ENCODE peak calls at places on chromosomes 3 and 15, in nine cellular contexts. M is GM23248, R is HCT116, U is neural progenitor cell, P is SK-N-SH, O is OCI-LY7, D is PC-3, J is hepatocyte, E is MM.1S. W is an unnamed sample.

GRCh38 chr15:89677381-89677780 is 1.8 kb downstream of the PLIN1 start:
- DNase-seq in D (no peak), M (no peak), R (no peak), J (no peak), P (no peak), U (no peak), O (no peak), E (no peak), W (no peak)

GRCh38 chr15:45468294-45468693 is 54.3 kb downstream of the SLC30A4 start:
- DNase-seq in R (no peak), O (no peak), D (no peak), J (no peak), M (peak; percentile 10), U (no peak), P (no peak), E (no peak), W (no peak)

GRCh38 chr3:188631291-188632010 is 477.5 kb downstream of the LPP start:
- DNase-seq in J (no peak), P (no peak), U (no peak), O (no peak), M (peak; percentile 91), E (no peak), R (no peak), D (peak; percentile 76), W (no peak)

GRCh38 chr15:45641374-45641778 is 6.5 kb downstream of the SQOR start:
- DNase-seq in D (peak; percentile 90), E (no peak), R (no peak), J (peak; percentile 82), U (no peak), P (no peak), M (peak; percentile 94), O (no peak), W (no peak)

GRCh38 chr15:64038878-64039277 is 7.4 kb downstream of the DAPK2 start:
- DNase-seq in J (no peak), R (no peak), E (no peak), U (no peak), O (no peak), M (no peak), P (no peak), D (no peak), W (peak; percentile 63)

GRCh38 chr3:128316456-128316855 is 150.2 kb downstream of the DNAJB8 start:
- DNase-seq in U (no peak), J (no peak), R (no peak), O (no peak), M (peak; percentile 34), E (no peak), P (no peak), D (no peak), W (no peak)

GRCh38 chr3:71919572-71919971 is 134.6 kb upstream of the PROK2 start:
- DNase-seq in D (no peak), U (no peak), E (no peak), P (no peak), M (no peak), O (no peak), R (no peak), J (no peak), W (no peak)

GRCh38 chr15:90300988-90301715 is 35.7 kb downstream of the NGRN start:
- DNase-seq in J (peak; percentile 68), R (peak; percentile 47), P (peak; percentile 70), D (peak; percentile 64), O (peak; percentile 71), E (peak; percentile 52), M (peak; percentile 51), U (peak; percentile 85), W (peak; percentile 95)

GRCh38 chr3:35502699-35503098 is 136.6 kb upstream of the ARPP21 start:
- DNase-seq in D (no peak), E (no peak), M (no peak), P (no peak), U (peak; percentile 29), R (no peak), J (no peak), O (no peak), W (no peak)

GRCh38 chr3:155737844-155738460 is 6.9 kb downstream of the PLCH1 start:
- DNase-seq in J (peak; percentile 83), O (no peak), M (no peak), D (peak; percentile 36), E (no peak), R (peak; percentile 75), U (peak; percentile 15), P (no peak), W (peak; percentile 13)

GRCh38 chr3:19960670-19961069 is 13.8 kb downstream of the RAB5A start:
- DNase-seq in R (no peak), U (no peak), M (no peak), P (no peak), E (no peak), O (no peak), J (no peak), D (no peak), W (no peak)

GRCh38 chr15:51737538-51738305 is at the start of gene LYSMD2:
- DNase-seq in P (peak; percentile 87), O (peak; percentile 30), M (peak; percentile 72), J (peak; percentile 61), E (peak; percentile 16), R (no peak), U (peak; percentile 74), D (peak; percentile 43), W (peak; percentile 69)

GRCh38 chr3:171680690-171681416 is 129.4 kb downstream of the PLD1 start:
- DNase-seq in R (no peak), P (no peak), D (no peak), M (no peak), O (no peak), J (no peak), U (no peak), E (no peak), W (no peak)

GRCh38 chr3:27633224-27633545 is 88.9 kb downstream of the EOMES start:
- DNase-seq in J (no peak), R (no peak), E (no peak), O (no peak), U (no peak), M (no peak), P (no peak), D (peak; percentile 46), W (no peak)

GRCh38 chr3:2940062-2940461 is 170.1 kb downstream of the IL5RA start:
- DNase-seq in U (no peak), P (no peak), R (no peak), D (no peak), J (no peak), M (no peak), E (peak; percentile 72), O (no peak), W (no peak)

GRCh38 chr15:37148714-37149113 is 48.4 kb upstream of the MEIS2 start:
- DNase-seq in M (no peak), U (no peak), E (no peak), P (no peak), D (no peak), J (no peak), R (no peak), O (no peak), W (no peak)

GRCh38 chr15:50077655-50078054 is 41.4 kb downstream of the ATP8B4 start:
- DNase-seq in D (no peak), U (peak; percentile 34), O (no peak), R (no peak), P (no peak), J (no peak), M (no peak), E (no peak), W (no peak)

GRCh38 chr3:144114767-144115166 is 143.1 kb downstream of the DIPK2A start:
- DNase-seq in E (no peak), D (peak; percentile 5), U (no peak), O (no peak), P (no peak), R (no peak), J (no peak), M (no peak), W (no peak)
- TF ChIP-seq EZH2phosphoT487 in E (no peak), D (no peak), U (no peak), O (no peak), P (no peak), R (no peak), J (no peak), M (no peak), W (no peak)

DNA sequence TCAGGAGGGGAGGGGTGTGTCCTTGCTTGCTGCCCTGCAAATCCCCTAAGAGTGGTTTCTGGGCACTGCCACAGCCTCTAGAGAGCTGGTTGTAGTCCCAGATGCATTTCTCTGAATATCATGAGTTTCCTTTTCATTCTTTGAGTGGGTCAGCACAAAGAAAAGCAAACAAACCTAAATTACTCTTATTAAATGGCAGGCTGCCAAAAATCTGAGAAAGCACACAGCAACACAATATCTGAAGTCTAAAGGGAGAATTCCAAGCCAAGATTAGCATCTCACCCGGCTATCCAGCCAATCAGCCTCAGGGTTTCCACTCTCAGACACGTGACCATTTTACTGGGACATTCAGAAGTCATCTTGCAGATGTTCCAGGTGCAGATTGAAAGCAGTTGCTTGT is 919.3 kb downstream of the TUSC7 start:
- DNase-seq in E (peak; percentile 97), D (peak; percentile 36), M (peak; percentile 59), P (peak; percentile 64), J (peak; percentile 67), O (peak; percentile 5), R (no peak), U (no peak), W (no peak)
- H3K4me2 ChIP-seq in E (peak overlapping the region; percentile 63), D (no peak overlapping the region), M (no peak overlapping the region), P (peak overlapping the region; percentile 59), J (no peak overlapping the region), O (no peak overlapping the region), R (no peak overlapping the region), U (no peak overlapping the region), W (no peak overlapping the region)

DNA sequence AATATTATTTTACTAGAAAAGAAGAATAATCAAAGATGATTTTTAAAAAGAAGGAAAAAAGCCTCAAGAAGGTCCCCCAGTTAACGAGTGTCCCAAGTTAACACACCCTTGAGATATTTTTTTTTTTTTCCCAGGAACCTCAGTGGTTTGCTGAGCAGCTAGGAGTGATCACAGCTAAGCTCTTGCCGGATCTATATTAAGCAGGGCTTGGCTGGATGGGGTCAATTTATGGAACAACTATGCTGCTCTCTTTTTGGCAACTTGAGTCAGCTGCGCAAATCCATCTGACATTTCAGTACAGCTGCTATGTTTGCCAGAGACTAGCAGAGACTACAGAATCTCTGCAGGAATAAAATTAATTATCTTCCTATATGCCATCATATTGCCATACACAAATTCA is at the start of gene LMOD3:
- DNase-seq in P (no peak), D (no peak), M (no peak), O (no peak), U (no peak), J (no peak), E (no peak), R (no peak), W (no peak)
- TF ChIP-seq EZH2phosphoT487 in P (no peak), D (no peak), M (no peak), O (no peak), U (no peak), J (no peak), E (no peak), R (no peak), W (no peak)

GRCh38 chr15:29859981-29860745 is 37.9 kb upstream of the TJP1 start:
- DNase-seq in D (peak; percentile 78), E (no peak), J (no peak), U (no peak), R (no peak), O (no peak), M (peak; percentile 88), P (no peak), W (no peak)
- H3K4me2 ChIP-seq in D (peak overlapping the region; percentile 44), E (no peak overlapping the region), J (no peak overlapping the region), U (no peak overlapping the region), R (no peak overlapping the region), O (no peak overlapping the region), M (peak overlapping the region; percentile 57), P (peak overlapping the region; percentile 6), W (no peak overlapping the region)

W was measured in GM23338.